ENCODE peak calls at places on chromosomes 3 and 15, in eight cellular contexts. X is stimulated activated CD8-positive, alpha-beta memory T cell treated with anti-CD3 and anti-CD28 coated beads, Interleukin-7, amount 100 ng/mL, for 24 hours; Y is effector CD4-positive, alpha-beta T cell; D is RWPE1; K is GM10248; Q is ecto neural progenitor cell; J is HCT116; M is HFFc6. G is an unnamed sample.

GRCh38 chr15:23467110-23467600 is 20.1 kb upstream of the GOLGA6L2 start:
- DNase-seq in M (peak), K (peak), D (peak), Y (no peak), X (no peak), J (peak), Q (no peak), G (peak)

GRCh38 chr15:90231028-90232017 is 2.4 kb downstream of the CIB1 start:
- DNase-seq in J (no peak), Y (peak), X (peak), Q (no peak), M (no peak), D (no peak), K (peak), G (no peak)

GRCh38 chr3:108053025-108053424 is 37.8 kb downstream of the CD47 start:
- DNase-seq in Y (no peak), Q (no peak), D (peak), M (no peak), J (no peak), K (no peak), X (no peak), G (no peak)

GRCh38 chr15:43225201-43225949 is 4.6 kb upstream of the EPB42 start:
- DNase-seq in Y (peak), M (peak), Q (no peak), X (no peak), K (peak), J (peak), D (peak), G (peak)

GRCh38 chr15:42804739-42805138 is 67.8 kb upstream of the CDAN1 start:
- DNase-seq in Q (no peak), M (no peak), J (no peak), K (no peak), D (no peak), X (no peak), Y (no peak), G (no peak)

GRCh38 chr15:77187751-77188464 is 117.0 kb upstream of the TSPAN3 start:
- DNase-seq in M (peak), J (no peak), Q (no peak), X (no peak), D (no peak), K (peak), Y (no peak), G (peak)

GRCh38 chr3:37645801-37646380 is 215.8 kb upstream of the CTDSPL start:
- DNase-seq in M (no peak), D (no peak), K (no peak), Y (no peak), J (no peak), Q (no peak), X (no peak), G (no peak)

GRCh38 chr3:98962951-98963350 is 61.5 kb upstream of the DCBLD2 start:
- DNase-seq in X (no peak), D (no peak), M (no peak), Q (no peak), K (no peak), Y (no peak), J (no peak), G (peak)

GRCh38 chr3:69282191-69282590 is 103.7 kb downstream of the FRMD4B start:
- DNase-seq in X (peak), K (peak), Y (no peak), Q (no peak), D (no peak), M (no peak), J (no peak), G (no peak)

GRCh38 chr15:43253431-43254403 is 13.0 kb downstream of the TGM5 start:
- DNase-seq in M (no peak), K (peak), Y (peak), D (peak), Q (no peak), X (no peak), J (no peak), G (peak)

GRCh38 chr15:60257760-60258159 is 140.0 kb downstream of the ANXA2 start:
- DNase-seq in D (no peak), X (no peak), M (no peak), K (no peak), Y (no peak), J (no peak), Q (no peak), G (no peak)

GRCh38 chr3:66276705-66277274 is 56.0 kb downstream of the SLC25A26 start:
- DNase-seq in X (peak), Y (peak), Q (peak), D (peak), M (peak), K (no peak), J (peak), G (peak)

GRCh38 chr3:50635066-50635465 is 18.1 kb downstream of the MAPKAPK3 start:
- DNase-seq in J (no peak), X (no peak), M (no peak), D (no peak), Q (no peak), Y (no peak), K (no peak), G (no peak)

GRCh38 chr3:39960515-39961403 is 151.3 kb downstream of the MYRIP start:
- DNase-seq in Q (no peak), D (no peak), J (no peak), Y (no peak), M (no peak), X (no peak), K (no peak), G (no peak)

GRCh38 chr3:121648219-121648958 is 12.3 kb downstream of the HCLS1 start:
- DNase-seq in Q (no peak), D (no peak), X (no peak), Y (no peak), J (no peak), M (no peak), K (no peak), G (no peak)

GRCh38 chr15:77904436-77904821 is 173.1 kb downstream of the TBC1D2B start:
- DNase-seq in X (no peak), Y (no peak), K (no peak), D (no peak), M (no peak), J (no peak), Q (peak), G (no peak)

GRCh38 chr3:54874816-54875556 is 52.9 kb downstream of the LRTM1 start:
- DNase-seq in D (no peak), M (peak), J (no peak), K (no peak), Q (no peak), X (no peak), Y (no peak), G (no peak)

GRCh38 chr3:8505621-8506020 is 4.0 kb downstream of the LMCD1 start:
- DNase-seq in Y (no peak), Q (no peak), M (no peak), X (no peak), J (no peak), K (no peak), D (no peak), G (no peak)

GRCh38 chr3:66957357-66957756 is 40.8 kb upstream of the KBTBD8 start:
- DNase-seq in X (no peak), K (no peak), Y (no peak), Q (no peak), M (no peak), D (no peak), J (no peak), G (no peak)

GRCh38 chr3:127680146-127680661 is 7.5 kb downstream of the ABTB1 start:
- DNase-seq in K (no peak), D (no peak), M (no peak), Q (no peak), Y (no peak), J (no peak), X (no peak), G (no peak)

GRCh38 chr3:146969356-146969755 is 364.2 kb upstream of the PLSCR5 start:
- DNase-seq in K (no peak), M (peak), J (no peak), X (no peak), Q (no peak), Y (no peak), D (no peak), G (peak)

GRCh38 chr15:75640483-75641175 is 605 bp upstream of the IMP3 start:
- DNase-seq in Y (peak), K (no peak), X (peak), Q (no peak), D (no peak), J (peak), M (no peak), G (peak)

GRCh38 chr3:136728918-136729317 is 23.3 kb downstream of the STAG1 start:
- DNase-seq in M (peak), J (no peak), X (no peak), K (no peak), Y (no peak), D (no peak), Q (no peak), G (peak)

GRCh38 chr3:194014756-194015155 is 121.2 kb upstream of the HES1 start:
- DNase-seq in M (no peak), D (no peak), J (no peak), X (no peak), Y (no peak), K (no peak), Q (no peak), G (no peak)

GRCh38 chr15:67146214-67146613 is 80.8 kb downstream of the SMAD3 start:
- DNase-seq in K (no peak), M (peak), J (no peak), X (no peak), D (no peak), Q (no peak), Y (no peak), G (peak)

GRCh38 chr3:20043398-20043797 is 3.2 kb downstream of the KAT2B start:
- DNase-seq in J (no peak), M (no peak), D (no peak), K (peak), Y (peak), X (no peak), Q (no peak), G (peak)

GRCh38 chr15:31563421-31563820 is 236.8 kb downstream of the KLF13 start:
- DNase-seq in Q (peak), X (no peak), D (no peak), Y (no peak), M (no peak), K (no peak), J (no peak), G (no peak)

GRCh38 chr15:78004919-78005634 is 72.4 kb downstream of the TBC1D2B start:
- DNase-seq in K (no peak), Y (no peak), D (no peak), Q (no peak), J (no peak), X (no peak), M (peak), G (peak)

GRCh38 chr15:72233759-72234158 is 2.8 kb upstream of the PKM start:
- DNase-seq in D (no peak), M (no peak), K (no peak), X (no peak), Q (no peak), J (no peak), Y (no peak), G (no peak)

GRCh38 chr3:100087203-100087602 is 27.1 kb downstream of the FILIP1L start:
- DNase-seq in Q (no peak), D (no peak), K (peak), M (peak), Y (no peak), X (no peak), J (no peak), G (peak)

GRCh38 chr3:170323371-170323770 is 34.1 kb upstream of the SKIL start:
- DNase-seq in D (no peak), M (no peak), J (no peak), Q (no peak), Y (no peak), K (no peak), X (no peak), G (no peak)

GRCh38 chr3:61894988-61895935 is 333.9 kb downstream of the PTPRG start:
- DNase-seq in X (peak), J (peak), D (peak), K (peak), Y (no peak), Q (no peak), M (peak), G (peak)

GRCh38 chr15:38886315-38887163 is 321.9 kb upstream of the RASGRP1 start:
- DNase-seq in K (no peak), X (no peak), M (peak), D (peak), Y (no peak), Q (no peak), J (no peak), G (peak)

GRCh38 chr3:72115307-72115706 is 330.4 kb upstream of the PROK2 start:
- DNase-seq in K (no peak), J (no peak), Y (no peak), M (no peak), Q (no peak), X (no peak), D (no peak), G (no peak)

GRCh38 chr15:101170568-101171350 is 81.1 kb downstream of the CHSY1 start:
- DNase-seq in Q (no peak), D (peak), Y (no peak), J (no peak), M (peak), K (no peak), X (no peak), G (peak)

GRCh38 chr3:10547841-10548783 is 42.7 kb upstream of the ATP2B2 start:
- DNase-seq in D (no peak), K (no peak), J (no peak), X (no peak), Y (no peak), M (no peak), Q (peak), G (no peak)

G was measured in EL.